ENCODE peak calls at places on chromosomes 1 and 21, in four cellular contexts. One of them, this sample, is unnamed.

GRCh38 chr1:24086466-24086865 is 25.5 kb downstream of the MYOM3 start:
- DNase-seq in AG04450: no peak
- DNase-seq in BJ: no peak
- DNase-seq in PC-9: no peak
- DNase-seq in this sample: no peak

GRCh38 chr1:95386915-95387314 is 152.9 kb downstream of the RWDD3 start:
- DNase-seq in AG04450: no peak
- DNase-seq in BJ: no peak
- DNase-seq in PC-9: no peak
- DNase-seq in this sample: no peak

GRCh38 chr1:58780586-58781452 is 3.0 kb downstream of the JUN start:
- DNase-seq in AG04450: no peak
- DNase-seq in BJ: no peak
- DNase-seq in PC-9: peak; percentile 42
- DNase-seq in this sample: no peak

GRCh38 chr1:109198745-109199144 is 15.0 kb upstream of the SARS1 start:
- DNase-seq in AG04450: no peak
- DNase-seq in BJ: no peak
- DNase-seq in PC-9: no peak
- DNase-seq in this sample: no peak

GRCh38 chr1:57736940-57737339 is 313.1 kb upstream of the DAB1 start:
- DNase-seq in AG04450: no peak
- DNase-seq in BJ: no peak
- DNase-seq in PC-9: no peak
- DNase-seq in this sample: no peak

GRCh38 chr1:244092293-244093264 is 41.5 kb downstream of the ZBTB18 start:
- DNase-seq in AG04450: peak; percentile 33
- DNase-seq in BJ: peak; percentile 57
- DNase-seq in PC-9: no peak
- DNase-seq in this sample: peak; percentile 33

GRCh38 chr1:32683397-32683796 is 19.2 kb downstream of the SYNC start:
- DNase-seq in AG04450: no peak
- DNase-seq in BJ: no peak
- DNase-seq in PC-9: no peak
- DNase-seq in this sample: no peak

GRCh38 chr21:25639922-25640670 is 1.0 kb downstream of the JAM2 start:
- DNase-seq in AG04450: no peak
- DNase-seq in BJ: no peak
- DNase-seq in PC-9: no peak
- DNase-seq in this sample: no peak

GRCh38 chr1:11772458-11772857 is 10.5 kb downstream of the C1orf167 start:
- DNase-seq in AG04450: no peak
- DNase-seq in BJ: no peak
- DNase-seq in PC-9: no peak
- DNase-seq in this sample: no peak

GRCh38 chr1:107692580-107693345 is 272.2 kb downstream of the VAV3 start:
- DNase-seq in AG04450: no peak
- DNase-seq in BJ: no peak
- DNase-seq in PC-9: peak; percentile 51
- DNase-seq in this sample: no peak

GRCh38 chr1:87132664-87133000 is 196.0 kb upstream of the LMO4 start:
- DNase-seq in AG04450: no peak
- DNase-seq in BJ: no peak
- DNase-seq in PC-9: no peak
- DNase-seq in this sample: no peak

GRCh38 chr21:26148071-26148470 is 22.5 kb downstream of the APP start:
- DNase-seq in AG04450: no peak
- DNase-seq in BJ: no peak
- DNase-seq in PC-9: no peak
- DNase-seq in this sample: no peak

GRCh38 chr1:72636636-72637035 is 354.3 kb upstream of the NEGR1 start:
- DNase-seq in AG04450: no peak
- DNase-seq in BJ: no peak
- DNase-seq in PC-9: no peak
- DNase-seq in this sample: no peak

GRCh38 chr1:50447961-50448360 is 24.7 kb upstream of the DMRTA2 start:
- DNase-seq in AG04450: no peak
- DNase-seq in BJ: no peak
- DNase-seq in PC-9: no peak
- DNase-seq in this sample: no peak

GRCh38 chr1:200040516-200041138 is 13.1 kb downstream of the NR5A2 start:
- DNase-seq in AG04450: no peak
- DNase-seq in BJ: no peak
- DNase-seq in PC-9: no peak
- DNase-seq in this sample: no peak

GRCh38 chr21:29218749-29219148 is 80.0 kb upstream of the BACH1 start:
- DNase-seq in AG04450: no peak
- DNase-seq in BJ: no peak
- DNase-seq in PC-9: peak; percentile 74
- DNase-seq in this sample: no peak

GRCh38 chr21:33993286-33994231 is 78.0 kb upstream of the ATP5PO start:
- DNase-seq in AG04450: no peak
- DNase-seq in BJ: no peak
- DNase-seq in PC-9: no peak
- DNase-seq in this sample: no peak

GRCh38 chr1:78009836-78010235 is 5.1 kb downstream of the DNAJB4 start:
- DNase-seq in AG04450: no peak
- DNase-seq in BJ: no peak
- DNase-seq in PC-9: no peak
- DNase-seq in this sample: no peak

GRCh38 chr1:114384922-114385321 is 126.1 kb downstream of the TRIM33 start:
- DNase-seq in AG04450: no peak
- DNase-seq in BJ: no peak
- DNase-seq in PC-9: no peak
- DNase-seq in this sample: no peak

GRCh38 chr1:155307247-155307740 is 1.4 kb upstream of the FDPS start:
- DNase-seq in AG04450: no peak
- DNase-seq in BJ: no peak
- DNase-seq in PC-9: no peak
- DNase-seq in this sample: no peak

GRCh38 chr1:212700597-212700891 is 904 bp upstream of the BATF3 start:
- DNase-seq in AG04450: no peak
- DNase-seq in BJ: no peak
- DNase-seq in PC-9: no peak
- DNase-seq in this sample: no peak

GRCh38 chr1:212702672-212703071 is 3.0 kb upstream of the BATF3 start:
- DNase-seq in AG04450: no peak
- DNase-seq in BJ: no peak
- DNase-seq in PC-9: no peak
- DNase-seq in this sample: no peak

GRCh38 chr1:212699839-212700596 is at the start of gene BATF3:
- DNase-seq in AG04450: no peak
- DNase-seq in BJ: no peak
- DNase-seq in PC-9: no peak
- DNase-seq in this sample: no peak

GRCh38 chr1:212701910-212702309 is 2.3 kb upstream of the BATF3 start:
- DNase-seq in AG04450: no peak
- DNase-seq in BJ: no peak
- DNase-seq in PC-9: peak; percentile 60
- DNase-seq in this sample: no peak

DNA sequence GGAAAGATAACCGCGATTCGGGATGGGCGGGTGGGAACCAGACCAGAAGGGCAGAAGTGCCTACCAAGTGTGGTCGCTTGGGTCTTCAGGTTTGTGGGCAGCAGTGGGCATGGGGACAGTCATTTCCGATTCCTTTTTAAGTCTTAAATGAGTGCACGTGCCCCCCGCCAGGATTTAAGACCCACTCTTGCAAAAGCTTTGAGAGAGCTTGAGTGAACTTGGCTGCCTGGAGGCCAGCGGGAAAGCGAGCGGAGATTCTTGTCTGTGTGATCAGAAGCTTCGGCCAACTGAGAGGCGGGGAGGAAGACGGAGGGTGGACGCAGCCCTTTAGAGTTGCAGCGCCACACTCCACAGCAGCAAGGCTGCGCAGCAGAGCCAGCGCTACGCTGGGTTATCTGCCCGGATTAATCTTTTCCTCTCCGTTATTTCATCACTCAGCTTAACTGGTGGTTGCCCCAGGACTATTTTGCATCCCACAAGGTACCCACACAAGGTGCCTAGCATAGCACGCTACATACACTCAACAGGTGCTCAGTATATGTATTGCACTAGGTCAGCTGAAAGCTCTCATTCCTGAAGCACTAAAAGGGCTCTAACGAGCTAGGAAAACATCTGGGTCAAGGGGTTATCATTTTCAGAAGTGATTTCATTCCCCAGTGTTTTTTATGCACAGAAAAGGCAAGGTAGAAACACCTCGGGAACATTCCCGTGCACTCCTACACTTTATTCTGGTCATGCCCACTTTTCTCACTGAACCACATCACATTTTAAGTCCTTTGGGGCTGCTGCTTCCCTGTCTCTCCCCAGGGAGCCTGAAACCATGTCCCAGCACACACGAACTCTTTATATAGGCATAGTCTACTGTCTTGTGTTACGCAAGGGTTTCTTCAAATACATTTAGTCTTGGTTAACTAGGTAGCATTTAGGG is 1.5 kb upstream of the BATF3 start:
- DNase-seq in AG04450: peak; percentile 15
- DNase-seq in BJ: no peak
- DNase-seq in PC-9: no peak
- DNase-seq in this sample: no peak
- TF ChIP-seq CTCF in AG04450: peak; percentile 36
- TF ChIP-seq CTCF in BJ: peak; percentile 40
- TF ChIP-seq CTCF in PC-9: no peak
- TF ChIP-seq CTCF in this sample: no peak

DNA sequence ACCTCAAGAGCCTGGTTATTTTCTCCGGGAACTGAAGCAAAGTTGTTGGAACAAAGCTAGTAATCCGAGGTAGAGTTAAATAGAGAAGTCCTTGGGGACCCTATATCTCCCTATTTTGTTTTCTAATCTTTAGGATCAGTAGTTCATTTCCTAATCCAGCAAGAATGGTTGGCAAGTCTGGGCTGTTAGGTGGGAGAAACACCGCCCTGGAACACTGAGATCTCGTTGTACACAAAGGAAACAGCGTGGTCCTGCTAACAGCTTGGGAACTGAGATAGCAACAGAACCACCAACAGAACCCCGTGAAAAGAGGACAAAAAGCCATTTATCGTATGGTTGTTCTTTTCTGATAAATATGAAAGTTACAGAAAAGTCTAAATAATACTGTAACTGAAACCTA is 121.9 kb upstream of the CDC42BPA start:
- DNase-seq in AG04450: no peak
- DNase-seq in BJ: no peak
- DNase-seq in PC-9: no peak
- DNase-seq in this sample: no peak
- H3K4me3 ChIP-seq in AG04450: no peak overlapping the region
- H3K4me3 ChIP-seq in BJ: no peak overlapping the region
- H3K4me3 ChIP-seq in PC-9: no peak overlapping the region
- H3K4me3 ChIP-seq in this sample: no peak overlapping the region

GRCh38 chr1:26413031-26413430 is 2.4 kb downstream of the LIN28A start:
- DNase-seq in AG04450: no peak
- DNase-seq in BJ: no peak
- DNase-seq in PC-9: no peak
- DNase-seq in this sample: no peak

GRCh38 chr1:26412180-26412840 is 1.7 kb downstream of the LIN28A start:
- DNase-seq in AG04450: no peak
- DNase-seq in BJ: no peak
- DNase-seq in PC-9: no peak
- DNase-seq in this sample: no peak

GRCh38 chr1:26409191-26409751 is 1.3 kb upstream of the LIN28A start:
- DNase-seq in AG04450: no peak
- DNase-seq in BJ: no peak
- DNase-seq in PC-9: no peak
- DNase-seq in this sample: no peak

GRCh38 chr1:26410706-26411623 is at the start of gene LIN28A:
- DNase-seq in AG04450: no peak
- DNase-seq in BJ: no peak
- DNase-seq in PC-9: no peak
- DNase-seq in this sample: no peak

DNA sequence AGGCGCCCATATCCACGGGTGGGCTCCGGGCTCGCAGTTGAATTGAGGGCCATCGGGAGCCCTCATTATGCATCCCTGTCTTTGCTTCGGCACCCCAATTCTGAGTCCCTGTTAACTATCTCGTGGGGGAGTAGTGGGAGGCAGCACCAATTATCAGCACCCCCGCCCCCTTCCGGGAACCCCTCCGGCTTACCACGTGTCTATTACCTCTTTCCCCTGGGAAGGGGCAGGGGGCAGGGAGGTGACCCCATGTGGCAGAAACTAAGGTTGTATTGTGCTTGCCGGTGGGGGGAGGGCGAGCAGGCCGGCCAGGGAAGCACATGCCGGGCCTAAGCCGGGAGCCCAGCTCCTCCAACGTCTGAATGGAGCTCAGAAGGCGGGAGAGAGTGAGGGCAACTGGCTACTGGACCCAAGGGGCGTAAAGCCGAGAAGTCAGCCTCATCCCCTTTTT is 1.0 kb downstream of the LIN28A start:
- DNase-seq in AG04450: no peak
- DNase-seq in BJ: no peak
- DNase-seq in PC-9: no peak
- DNase-seq in this sample: no peak
- TF ChIP-seq CTCF in AG04450: no peak
- TF ChIP-seq CTCF in BJ: no peak
- TF ChIP-seq CTCF in PC-9: no peak
- TF ChIP-seq CTCF in this sample: no peak

GRCh38 chr1:201889092-201889968 is 632 bp downstream of the SHISA4 start:
- DNase-seq in AG04450: no peak
- DNase-seq in BJ: no peak
- DNase-seq in PC-9: peak; percentile 31
- DNase-seq in this sample: no peak

GRCh38 chr1:201886103-201886885 is 2.4 kb upstream of the SHISA4 start:
- DNase-seq in AG04450: no peak
- DNase-seq in BJ: no peak
- DNase-seq in PC-9: peak; percentile 15
- DNase-seq in this sample: no peak

GRCh38 chr1:201885531-201886075 is 3.1 kb upstream of the SHISA4 start:
- DNase-seq in AG04450: no peak
- DNase-seq in BJ: no peak
- DNase-seq in PC-9: peak; percentile 67
- DNase-seq in this sample: no peak

GRCh38 chr1:201888282-201889033 is at the start of gene SHISA4:
- DNase-seq in AG04450: no peak
- DNase-seq in BJ: no peak
- DNase-seq in PC-9: peak; percentile 76
- DNase-seq in this sample: no peak

DNA sequence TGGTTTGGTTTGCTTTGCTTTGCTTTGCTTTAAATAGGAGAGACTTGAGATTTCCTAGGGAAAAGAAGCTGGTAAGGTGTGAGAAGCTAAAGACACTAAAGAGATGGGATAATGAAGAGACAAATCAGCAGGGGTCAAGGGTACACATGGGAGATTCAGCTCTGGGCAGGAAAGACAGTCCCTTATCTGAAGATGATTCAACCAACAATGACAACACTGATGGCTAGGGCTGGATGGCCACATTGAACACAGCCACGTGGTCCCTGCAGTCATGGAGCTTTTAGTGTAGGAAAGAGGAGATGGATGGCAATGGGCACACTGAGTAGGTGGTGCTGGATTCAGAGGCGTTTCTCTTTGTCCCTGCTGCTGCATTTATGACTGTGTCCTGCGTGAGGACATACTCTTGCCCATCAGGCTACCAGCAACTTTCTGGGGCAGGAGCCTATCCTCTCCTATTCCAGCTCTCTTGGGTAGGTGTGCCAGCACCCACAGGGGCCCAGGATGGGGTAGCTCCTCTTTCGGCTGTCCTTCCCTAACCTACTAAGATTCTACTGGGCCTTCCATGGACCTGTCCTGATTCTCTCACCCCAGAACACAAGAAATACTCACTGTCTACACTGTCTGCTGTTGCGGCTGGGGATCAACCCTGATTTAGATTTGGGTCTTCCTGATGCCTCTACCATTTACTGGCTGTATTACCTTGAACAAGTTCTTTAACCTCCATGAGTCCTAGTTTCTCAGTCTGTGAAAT is 1.4 kb upstream of the SHISA4 start:
- DNase-seq in AG04450: no peak
- DNase-seq in BJ: no peak
- DNase-seq in PC-9: peak; percentile 12
- DNase-seq in this sample: no peak
- H3K4me3 ChIP-seq in AG04450: no peak overlapping the region
- H3K4me3 ChIP-seq in BJ: no peak overlapping the region
- H3K4me3 ChIP-seq in PC-9: no peak overlapping the region
- H3K4me3 ChIP-seq in this sample: no peak overlapping the region